ENCODE peak calls at places on chromosomes 12 and 14, in seven cellular contexts. One of them, this sample, is unnamed.

GRCh38 chr14:85531141-85531593 is 1.2 kb downstream of the FLRT2 start:
- DNase-seq in NB4: no peak
- DNase-seq in ACHN: no peak
- DNase-seq in dermis microvascular lymphatic vessel endothelial cell: peak; percentile 83
- DNase-seq in activated gamma-delta T cell treated with Interleukin-2 at 50 U/mL for 16 hours: no peak
- DNase-seq in Calu3: no peak
- DNase-seq in T-helper 2 cell: no peak
- DNase-seq in this sample: no peak

GRCh38 chr12:53600490-53601295 is 25.5 kb downstream of the ATF7 start:
- DNase-seq in Calu3: no peak
- DNase-seq in ACHN: no peak
- DNase-seq in activated gamma-delta T cell treated with Interleukin-2 at 50 U/mL for 16 hours: no peak
- DNase-seq in dermis microvascular lymphatic vessel endothelial cell: no peak
- DNase-seq in NB4: no peak
- DNase-seq in T-helper 2 cell: no peak
- DNase-seq in this sample: no peak

GRCh38 chr14:76201162-76201561 is 49.4 kb downstream of the GPATCH2L start:
- DNase-seq in Calu3: no peak
- DNase-seq in T-helper 2 cell: no peak
- DNase-seq in ACHN: peak; percentile 19
- DNase-seq in dermis microvascular lymphatic vessel endothelial cell: peak; percentile 14
- DNase-seq in NB4: no peak
- DNase-seq in activated gamma-delta T cell treated with Interleukin-2 at 50 U/mL for 16 hours: no peak
- DNase-seq in this sample: no peak

GRCh38 chr14:99726538-99727095 is 42.5 kb downstream of the CYP46A1 start:
- DNase-seq in activated gamma-delta T cell treated with Interleukin-2 at 50 U/mL for 16 hours: no peak
- DNase-seq in ACHN: no peak
- DNase-seq in NB4: no peak
- DNase-seq in dermis microvascular lymphatic vessel endothelial cell: no peak
- DNase-seq in T-helper 2 cell: no peak
- DNase-seq in Calu3: no peak
- DNase-seq in this sample: no peak

GRCh38 chr12:74535536-74535935 is 2.1 kb upstream of the ATXN7L3B start:
- DNase-seq in NB4: peak; percentile 53
- DNase-seq in Calu3: no peak
- DNase-seq in ACHN: no peak
- DNase-seq in dermis microvascular lymphatic vessel endothelial cell: no peak
- DNase-seq in T-helper 2 cell: no peak
- DNase-seq in activated gamma-delta T cell treated with Interleukin-2 at 50 U/mL for 16 hours: no peak
- DNase-seq in this sample: no peak

GRCh38 chr12:94109154-94109553 is 39.2 kb upstream of the PLXNC1 start:
- DNase-seq in NB4: peak; percentile 51
- DNase-seq in activated gamma-delta T cell treated with Interleukin-2 at 50 U/mL for 16 hours: no peak
- DNase-seq in T-helper 2 cell: no peak
- DNase-seq in dermis microvascular lymphatic vessel endothelial cell: peak; percentile 4
- DNase-seq in ACHN: no peak
- DNase-seq in Calu3: no peak
- DNase-seq in this sample: no peak

GRCh38 chr12:92144631-92145480 is 790 bp downstream of the BTG1 start:
- DNase-seq in NB4: peak; percentile 78
- DNase-seq in activated gamma-delta T cell treated with Interleukin-2 at 50 U/mL for 16 hours: peak; percentile 46
- DNase-seq in Calu3: peak; percentile 63
- DNase-seq in dermis microvascular lymphatic vessel endothelial cell: peak; percentile 88
- DNase-seq in ACHN: peak; percentile 58
- DNase-seq in T-helper 2 cell: peak; percentile 9
- DNase-seq in this sample: peak; percentile 21

GRCh38 chr12:54207539-54208267 is 18.9 kb upstream of the SMUG1 start:
- DNase-seq in ACHN: peak; percentile 84
- DNase-seq in dermis microvascular lymphatic vessel endothelial cell: peak; percentile 52
- DNase-seq in NB4: peak; percentile 74
- DNase-seq in T-helper 2 cell: peak; percentile 56
- DNase-seq in Calu3: peak; percentile 92
- DNase-seq in activated gamma-delta T cell treated with Interleukin-2 at 50 U/mL for 16 hours: peak; percentile 80
- DNase-seq in this sample: peak; percentile 56

GRCh38 chr12:123995023-123995422 is 22.0 kb downstream of the ZNF664 start:
- DNase-seq in ACHN: no peak
- DNase-seq in NB4: no peak
- DNase-seq in Calu3: peak; percentile 13
- DNase-seq in T-helper 2 cell: no peak
- DNase-seq in dermis microvascular lymphatic vessel endothelial cell: peak; percentile 49
- DNase-seq in activated gamma-delta T cell treated with Interleukin-2 at 50 U/mL for 16 hours: no peak
- DNase-seq in this sample: no peak

GRCh38 chr14:23040100-23040499 is 1.9 kb upstream of the PSMB11 start:
- DNase-seq in dermis microvascular lymphatic vessel endothelial cell: no peak
- DNase-seq in Calu3: no peak
- DNase-seq in T-helper 2 cell: no peak
- DNase-seq in ACHN: no peak
- DNase-seq in activated gamma-delta T cell treated with Interleukin-2 at 50 U/mL for 16 hours: no peak
- DNase-seq in NB4: no peak
- DNase-seq in this sample: no peak

GRCh38 chr12:38736821-38737220 is 168.6 kb downstream of the CPNE8 start:
- DNase-seq in T-helper 2 cell: no peak
- DNase-seq in Calu3: no peak
- DNase-seq in activated gamma-delta T cell treated with Interleukin-2 at 50 U/mL for 16 hours: no peak
- DNase-seq in ACHN: no peak
- DNase-seq in NB4: no peak
- DNase-seq in dermis microvascular lymphatic vessel endothelial cell: peak; percentile 58
- DNase-seq in this sample: no peak

GRCh38 chr12:95648990-95649791 is 97.9 kb upstream of the USP44 start:
- DNase-seq in T-helper 2 cell: no peak
- DNase-seq in NB4: no peak
- DNase-seq in Calu3: peak; percentile 86
- DNase-seq in ACHN: peak; percentile 20
- DNase-seq in activated gamma-delta T cell treated with Interleukin-2 at 50 U/mL for 16 hours: no peak
- DNase-seq in dermis microvascular lymphatic vessel endothelial cell: peak; percentile 76
- DNase-seq in this sample: no peak

GRCh38 chr14:32368107-32368506 is 39.0 kb downstream of the AKAP6 start:
- DNase-seq in Calu3: no peak
- DNase-seq in activated gamma-delta T cell treated with Interleukin-2 at 50 U/mL for 16 hours: no peak
- DNase-seq in dermis microvascular lymphatic vessel endothelial cell: no peak
- DNase-seq in NB4: no peak
- DNase-seq in ACHN: no peak
- DNase-seq in T-helper 2 cell: no peak
- DNase-seq in this sample: no peak

GRCh38 chr12:23640754-23641153 is 308.7 kb downstream of the SOX5 start:
- DNase-seq in ACHN: no peak
- DNase-seq in NB4: no peak
- DNase-seq in T-helper 2 cell: no peak
- DNase-seq in dermis microvascular lymphatic vessel endothelial cell: no peak
- DNase-seq in Calu3: no peak
- DNase-seq in activated gamma-delta T cell treated with Interleukin-2 at 50 U/mL for 16 hours: no peak
- DNase-seq in this sample: no peak

GRCh38 chr12:32140867-32141266 is 34.2 kb downstream of the BICD1 start:
- DNase-seq in Calu3: no peak
- DNase-seq in NB4: no peak
- DNase-seq in ACHN: no peak
- DNase-seq in dermis microvascular lymphatic vessel endothelial cell: no peak
- DNase-seq in T-helper 2 cell: no peak
- DNase-seq in activated gamma-delta T cell treated with Interleukin-2 at 50 U/mL for 16 hours: no peak
- DNase-seq in this sample: no peak

GRCh38 chr12:77916276-77916675 is 85.6 kb downstream of the NAV3 start:
- DNase-seq in NB4: no peak
- DNase-seq in Calu3: no peak
- DNase-seq in T-helper 2 cell: no peak
- DNase-seq in ACHN: no peak
- DNase-seq in activated gamma-delta T cell treated with Interleukin-2 at 50 U/mL for 16 hours: no peak
- DNase-seq in dermis microvascular lymphatic vessel endothelial cell: no peak
- DNase-seq in this sample: no peak

GRCh38 chr14:99267871-99268775 is 3.9 kb downstream of the BCL11B start:
- DNase-seq in T-helper 2 cell: no peak
- DNase-seq in Calu3: no peak
- DNase-seq in NB4: no peak
- DNase-seq in ACHN: no peak
- DNase-seq in activated gamma-delta T cell treated with Interleukin-2 at 50 U/mL for 16 hours: no peak
- DNase-seq in dermis microvascular lymphatic vessel endothelial cell: no peak
- DNase-seq in this sample: no peak

GRCh38 chr12:72285861-72286260 is 13.7 kb downstream of the TRHDE start:
- DNase-seq in Calu3: no peak
- DNase-seq in NB4: no peak
- DNase-seq in T-helper 2 cell: no peak
- DNase-seq in dermis microvascular lymphatic vessel endothelial cell: no peak
- DNase-seq in ACHN: no peak
- DNase-seq in activated gamma-delta T cell treated with Interleukin-2 at 50 U/mL for 16 hours: no peak
- DNase-seq in this sample: no peak

GRCh38 chr12:29396774-29397173 is 15.8 kb upstream of the ERGIC2 start:
- DNase-seq in NB4: no peak
- DNase-seq in ACHN: no peak
- DNase-seq in dermis microvascular lymphatic vessel endothelial cell: no peak
- DNase-seq in T-helper 2 cell: no peak
- DNase-seq in Calu3: no peak
- DNase-seq in activated gamma-delta T cell treated with Interleukin-2 at 50 U/mL for 16 hours: no peak
- DNase-seq in this sample: no peak

GRCh38 chr12:123938679-123939480 is 33.8 kb downstream of the CCDC92 start:
- DNase-seq in activated gamma-delta T cell treated with Interleukin-2 at 50 U/mL for 16 hours: no peak
- DNase-seq in T-helper 2 cell: no peak
- DNase-seq in ACHN: peak; percentile 20
- DNase-seq in NB4: no peak
- DNase-seq in dermis microvascular lymphatic vessel endothelial cell: no peak
- DNase-seq in Calu3: peak; percentile 26
- DNase-seq in this sample: no peak

GRCh38 chr14:68401320-68401719 is 391.5 kb downstream of the ZFP36L1 start:
- DNase-seq in activated gamma-delta T cell treated with Interleukin-2 at 50 U/mL for 16 hours: no peak
- DNase-seq in T-helper 2 cell: no peak
- DNase-seq in dermis microvascular lymphatic vessel endothelial cell: no peak
- DNase-seq in ACHN: no peak
- DNase-seq in NB4: no peak
- DNase-seq in Calu3: no peak
- DNase-seq in this sample: no peak

GRCh38 chr14:85487215-85487614 is 42.7 kb upstream of the FLRT2 start:
- DNase-seq in dermis microvascular lymphatic vessel endothelial cell: no peak
- DNase-seq in Calu3: no peak
- DNase-seq in T-helper 2 cell: no peak
- DNase-seq in ACHN: no peak
- DNase-seq in activated gamma-delta T cell treated with Interleukin-2 at 50 U/mL for 16 hours: no peak
- DNase-seq in NB4: no peak
- DNase-seq in this sample: no peak

GRCh38 chr14:37623552-37623951 is 28.1 kb downstream of the TTC6 start:
- DNase-seq in Calu3: no peak
- DNase-seq in activated gamma-delta T cell treated with Interleukin-2 at 50 U/mL for 16 hours: no peak
- DNase-seq in T-helper 2 cell: no peak
- DNase-seq in ACHN: peak; percentile 29
- DNase-seq in dermis microvascular lymphatic vessel endothelial cell: peak; percentile 31
- DNase-seq in NB4: no peak
- DNase-seq in this sample: no peak

GRCh38 chr12:11765817-11766794 is 116.6 kb downstream of the ETV6 start:
- DNase-seq in T-helper 2 cell: no peak
- DNase-seq in activated gamma-delta T cell treated with Interleukin-2 at 50 U/mL for 16 hours: no peak
- DNase-seq in NB4: peak; percentile 74
- DNase-seq in Calu3: no peak
- DNase-seq in ACHN: no peak
- DNase-seq in dermis microvascular lymphatic vessel endothelial cell: peak; percentile 56
- DNase-seq in this sample: no peak

GRCh38 chr12:91883811-91884210 is 261.8 kb downstream of the BTG1 start:
- DNase-seq in NB4: no peak
- DNase-seq in T-helper 2 cell: no peak
- DNase-seq in activated gamma-delta T cell treated with Interleukin-2 at 50 U/mL for 16 hours: no peak
- DNase-seq in ACHN: no peak
- DNase-seq in Calu3: no peak
- DNase-seq in dermis microvascular lymphatic vessel endothelial cell: no peak
- DNase-seq in this sample: no peak

GRCh38 chr14:29911815-29912214 is 15.8 kb downstream of the PRKD1 start:
- DNase-seq in dermis microvascular lymphatic vessel endothelial cell: no peak
- DNase-seq in ACHN: no peak
- DNase-seq in Calu3: no peak
- DNase-seq in T-helper 2 cell: no peak
- DNase-seq in NB4: no peak
- DNase-seq in activated gamma-delta T cell treated with Interleukin-2 at 50 U/mL for 16 hours: no peak
- DNase-seq in this sample: no peak

GRCh38 chr12:52584156-52584682 is 10.6 kb upstream of the KRT74 start:
- DNase-seq in Calu3: no peak
- DNase-seq in activated gamma-delta T cell treated with Interleukin-2 at 50 U/mL for 16 hours: no peak
- DNase-seq in ACHN: no peak
- DNase-seq in dermis microvascular lymphatic vessel endothelial cell: no peak
- DNase-seq in T-helper 2 cell: no peak
- DNase-seq in NB4: no peak
- DNase-seq in this sample: no peak

This sample was measured in CD8-positive, alpha-beta memory T cell.